ENCODE peak calls at places on chromosomes 2 and 18, in six cellular contexts. G, J, B, Y, L and O are unnamed samples.

GRCh38 chr2:176281267-176281666 is 12.0 kb downstream of the MTX2 start:
- DNase-seq in G (peak), J (no peak), B (no peak), Y (no peak), L (peak), O (peak)

GRCh38 chr2:38416296-38417036 is 39.4 kb upstream of the ATL2 start:
- DNase-seq in G (no peak), J (no peak), B (no peak), Y (no peak), L (peak), O (no peak)

GRCh38 chr2:65937379-65938160 is 497.4 kb upstream of the MEIS1 start:
- DNase-seq in G (peak), J (no peak), B (no peak), Y (no peak), L (peak), O (no peak)

GRCh38 chr2:217650716-217651360 is 352.0 kb downstream of the TNS1 start:
- DNase-seq in G (peak), J (peak), B (peak), Y (no peak), L (peak), O (peak)

GRCh38 chr18:10927980-10928605 is 221.3 kb downstream of the PIEZO2 start:
- DNase-seq in G (no peak), J (no peak), B (no peak), Y (no peak), L (peak), O (peak)

GRCh38 chr2:85398426-85399182 is 11.6 kb downstream of the CAPG start:
- DNase-seq in G (no peak), J (no peak), B (no peak), Y (no peak), L (no peak), O (no peak)

GRCh38 chr2:71951718-71952404 is 195.8 kb downstream of the CYP26B1 start:
- DNase-seq in G (no peak), J (no peak), B (no peak), Y (no peak), L (no peak), O (no peak)

GRCh38 chr2:113072584-113072983 is 4.8 kb downstream of the IL1F10 start:
- DNase-seq in G (no peak), J (no peak), B (no peak), Y (no peak), L (no peak), O (no peak)

GRCh38 chr2:127044165-127044718 is 62.7 kb downstream of the BIN1 start:
- DNase-seq in G (no peak), J (peak), B (no peak), Y (no peak), L (no peak), O (no peak)

GRCh38 chr2:212723226-212723625 is 184.6 kb upstream of the ERBB4 start:
- DNase-seq in G (peak), J (no peak), B (no peak), Y (no peak), L (peak), O (peak)

GRCh38 chr2:181892795-181893435 is 1.4 kb downstream of the ITPRID2 start:
- DNase-seq in G (peak), J (no peak), B (no peak), Y (no peak), L (peak), O (peak)

GRCh38 chr2:230779607-230780006 is 67.0 kb downstream of the CAB39 start:
- DNase-seq in G (no peak), J (no peak), B (no peak), Y (no peak), L (no peak), O (no peak)

GRCh38 chr2:78417355-78417754 is 608.1 kb upstream of the REG3G start:
- DNase-seq in G (no peak), J (no peak), B (no peak), Y (no peak), L (no peak), O (no peak)

GRCh38 chr2:144515694-144516416 is 4.1 kb downstream of the ZEB2 start:
- DNase-seq in G (peak), J (peak), B (peak), Y (no peak), L (peak), O (peak)

GRCh38 chr2:174344716-174345472 is 10.1 kb downstream of the SP9 start:
- DNase-seq in G (peak), J (no peak), B (no peak), Y (no peak), L (peak), O (peak)

GRCh38 chr2:174341995-174342571 is 7.3 kb downstream of the SP9 start:
- DNase-seq in G (no peak), J (no peak), B (no peak), Y (no peak), L (no peak), O (no peak)

GRCh38 chr2:174343343-174343637 is 8.5 kb downstream of the SP9 start:
- DNase-seq in G (no peak), J (no peak), B (no peak), Y (no peak), L (no peak), O (no peak)

GRCh38 chr2:174342600-174343342 is 8.0 kb downstream of the SP9 start:
- DNase-seq in G (no peak), J (no peak), B (no peak), Y (no peak), L (no peak), O (no peak)

GRCh38 chr2:174343638-174344455 is 9.1 kb downstream of the SP9 start:
- DNase-seq in G (no peak), J (no peak), B (no peak), Y (no peak), L (no peak), O (no peak)
- H3K4me3 ChIP-seq in G (no peak), J (no peak), B (no peak), Y (no peak), L (no peak), O (no peak)

GRCh38 chr2:200199576-200200263 is 106.8 kb upstream of the SPATS2L start:
- DNase-seq in G (no peak), J (no peak), B (no peak), Y (no peak), L (peak), O (no peak)
- TF ChIP-seq CTCF in G (no peak), J (no peak), B (no peak), Y (no peak), L (no peak), O (no peak)

GRCh38 chr2:45167885-45168284 is 158.6 kb upstream of the SIX2 start:
- DNase-seq in G (no peak), J (no peak), B (no peak), Y (no peak), L (no peak), O (no peak)

GRCh38 chr2:45170191-45170975 is 161.1 kb upstream of the SIX2 start:
- DNase-seq in G (no peak), J (no peak), B (no peak), Y (no peak), L (no peak), O (no peak)

GRCh38 chr2:45170976-45171514 is 161.8 kb upstream of the SIX2 start:
- DNase-seq in G (no peak), J (no peak), B (no peak), Y (no peak), L (no peak), O (no peak)

GRCh38 chr2:45169339-45170190 is 160.3 kb upstream of the SIX2 start:
- DNase-seq in G (no peak), J (peak), B (no peak), Y (no peak), L (no peak), O (no peak)

DNA sequence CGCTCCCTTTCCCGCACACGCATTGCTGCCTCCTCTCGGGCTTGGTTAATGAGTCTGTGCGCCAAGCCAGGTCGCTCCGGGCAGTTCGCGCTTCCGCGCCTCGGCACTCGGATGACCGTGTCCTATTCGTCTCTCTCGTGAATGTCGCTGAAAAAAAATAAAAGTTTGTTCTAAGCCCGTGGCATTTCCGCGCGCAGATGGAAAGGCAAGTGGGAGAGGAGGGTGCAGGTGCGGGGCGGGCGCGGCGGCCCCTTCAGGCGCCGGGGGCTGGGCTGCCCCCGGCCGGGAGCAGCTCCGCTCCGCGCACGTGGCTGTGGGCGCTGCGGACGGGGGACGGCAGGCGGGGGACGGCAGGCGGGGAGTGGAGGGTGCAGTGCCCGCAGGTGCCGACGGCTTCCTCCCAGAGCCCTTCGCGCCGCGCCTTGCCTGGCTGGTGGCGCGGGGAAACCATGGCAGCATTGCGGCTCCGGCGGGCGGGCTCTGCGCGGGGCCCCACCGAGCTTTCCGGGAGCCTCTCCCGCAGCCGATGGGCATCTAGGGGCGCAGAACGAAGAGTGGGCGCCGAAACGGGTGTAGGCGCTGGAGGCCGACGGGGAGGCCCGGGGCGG is 159.6 kb upstream of the SIX2 start:
- DNase-seq in G (no peak), J (peak), B (no peak), Y (no peak), L (no peak), O (no peak)
- H3K4me3 ChIP-seq in G (peak), J (peak), B (peak), Y (no peak), L (no peak), O (peak)

DNA sequence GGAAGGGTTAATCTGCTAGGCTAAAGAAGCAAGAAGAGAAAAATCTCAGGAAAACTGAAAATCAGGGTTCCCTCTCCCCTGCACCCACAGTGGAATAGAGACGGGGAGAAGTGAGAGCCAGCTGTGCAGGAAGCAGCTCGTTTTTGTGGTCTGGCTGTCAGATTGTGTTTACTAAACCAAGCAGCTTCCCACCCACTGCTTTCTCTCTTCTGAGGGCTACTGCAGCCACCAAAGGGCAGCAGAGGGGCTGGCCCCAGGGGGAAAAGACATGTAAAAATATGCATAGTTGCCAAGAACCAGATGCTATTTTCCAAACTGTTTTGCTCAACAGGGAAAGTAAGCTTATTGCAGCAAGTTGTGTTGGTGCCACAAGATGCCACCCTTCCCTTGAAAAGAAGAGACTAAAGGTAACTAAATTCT is 72.6 kb upstream of the THUMPD2 start:
- DNase-seq in G (peak), J (peak), B (peak), Y (no peak), L (peak), O (peak)
- TF ChIP-seq CTCF in G (peak), J (no peak), B (no peak), Y (no peak), L (no peak), O (peak)

GRCh38 chr2:46574457-46575354 is 95.3 kb downstream of the TMEM247 start:
- DNase-seq in G (no peak), J (no peak), B (no peak), Y (no peak), L (no peak), O (peak)
- H3K4me3 ChIP-seq in G (no peak), J (no peak), B (no peak), Y (no peak), L (no peak), O (no peak)

GRCh38 chr18:9003406-9004100 is 98.9 kb upstream of the NDUFV2 start:
- DNase-seq in G (no peak), J (no peak), B (no peak), Y (no peak), L (no peak), O (no peak)
- TF ChIP-seq CTCF in G (no peak), J (no peak), B (no peak), Y (no peak), L (no peak), O (no peak)

DNA sequence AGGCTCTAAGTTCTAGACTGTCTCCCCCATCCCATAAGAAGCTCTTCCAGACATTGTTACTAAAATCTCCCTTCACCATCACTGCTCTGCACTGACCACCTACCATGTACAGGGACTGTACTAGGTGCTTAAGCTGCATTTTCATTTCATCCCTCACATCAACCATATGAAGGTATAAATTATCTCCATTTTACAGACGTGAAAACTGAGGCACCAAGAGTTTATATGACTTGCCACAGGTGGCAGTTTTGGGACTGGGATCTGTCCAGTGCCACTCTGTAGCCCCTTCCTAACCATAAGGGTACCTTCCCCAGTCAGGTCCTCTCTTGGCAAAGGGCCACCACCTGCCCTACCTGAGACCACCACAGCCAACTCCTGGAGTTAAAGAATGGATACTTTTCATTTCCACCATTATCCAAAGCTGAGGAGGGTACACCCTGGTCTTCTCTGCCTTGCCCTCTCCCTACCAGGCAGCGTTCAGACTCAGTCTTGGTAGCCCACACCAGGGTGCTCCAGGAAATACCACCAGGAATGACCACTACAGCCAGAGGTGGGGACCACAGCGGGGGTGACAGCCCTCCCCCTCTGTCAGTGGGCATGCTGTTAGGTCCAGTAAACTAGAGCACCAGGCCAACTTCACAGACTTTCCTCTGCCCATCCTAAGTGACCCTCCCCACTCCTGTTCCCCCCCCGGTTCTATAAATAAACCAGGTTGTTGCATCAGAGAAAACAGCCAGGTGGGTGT is 2.8 kb downstream of the RAB11FIP5 start:
- DNase-seq in G (no peak), J (no peak), B (no peak), Y (no peak), L (no peak), O (no peak)
- H3K4me3 ChIP-seq in G (peak), J (no peak), B (no peak), Y (no peak), L (no peak), O (no peak)

DNA sequence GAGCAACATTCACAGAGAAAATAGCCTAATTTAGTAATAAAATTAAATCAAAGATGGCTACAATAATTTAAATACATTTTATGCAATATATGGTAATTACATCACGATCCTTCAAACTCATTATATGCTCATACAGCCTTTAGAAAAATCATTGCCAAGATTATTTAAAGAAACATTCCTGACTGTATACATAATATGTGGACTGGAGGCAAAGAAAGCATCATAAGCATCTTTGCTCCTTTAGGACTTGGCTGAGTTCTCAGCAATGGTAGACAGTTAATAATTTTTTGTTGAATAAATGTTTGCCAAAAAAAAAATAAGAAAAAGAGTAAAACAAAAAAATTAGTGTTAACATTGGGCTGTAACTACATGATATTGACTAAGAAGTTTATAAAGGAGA is 26.9 kb downstream of the NCKAP5 start:
- DNase-seq in G (no peak), J (no peak), B (no peak), Y (no peak), L (no peak), O (no peak)
- TF ChIP-seq CTCF in G (no peak), J (no peak), B (no peak), Y (no peak), L (no peak), O (no peak)

DNA sequence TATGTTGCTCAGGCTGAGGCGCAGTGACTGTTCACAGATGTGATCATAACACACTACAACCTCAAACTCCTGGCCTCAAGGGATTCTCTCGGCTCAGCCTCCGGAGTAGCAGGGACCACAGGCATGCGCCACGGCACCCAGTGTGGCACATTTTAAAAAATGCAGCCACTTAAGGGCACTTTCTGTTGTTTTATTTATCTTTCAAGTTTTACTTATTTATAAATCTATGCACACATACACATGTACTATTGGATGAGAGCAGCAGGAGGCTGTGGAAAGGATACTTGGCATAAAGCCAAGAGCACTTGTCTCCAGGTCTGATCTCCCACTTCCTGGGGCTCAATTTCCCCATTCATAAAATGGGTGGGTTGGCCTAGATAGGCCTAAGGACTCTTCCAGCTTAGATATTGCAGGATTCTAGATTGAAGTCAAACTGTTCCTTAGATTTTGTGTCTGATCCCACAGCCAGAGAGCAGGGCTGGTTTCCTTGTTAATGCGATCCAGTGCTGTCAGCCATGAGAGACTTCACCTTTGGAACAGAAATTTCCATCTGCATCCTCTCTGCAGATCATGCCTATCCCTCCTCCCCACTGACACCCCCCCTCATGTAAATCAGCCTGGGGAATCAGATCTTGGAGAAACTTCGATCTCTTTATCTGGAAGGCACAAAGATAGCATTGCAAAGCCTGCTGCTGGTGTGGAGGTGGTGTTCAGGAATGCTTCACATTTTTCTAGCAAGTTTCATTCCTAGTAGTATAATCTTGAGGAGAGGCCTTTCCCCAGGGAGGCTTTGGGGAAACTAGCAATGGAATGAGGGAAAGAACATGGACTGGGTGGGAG is 24.7 kb downstream of the PCBP1 start:
- DNase-seq in G (peak), J (no peak), B (no peak), Y (no peak), L (peak), O (peak)
- H3K4me3 ChIP-seq in G (no peak), J (no peak), B (no peak), Y (no peak), L (no peak), O (no peak)